ENCODE peak calls at places on chromosomes 13 and 19, in five cellular contexts. E is K562, U is H1, M is GM12878, I is HepG2. C is an unnamed sample.

GRCh38 chr19:56476671-56477428 is at the start of gene ZNF667:
- DNase-seq in U (no peak), M (no peak), I (no peak), E (no peak), C (no peak)

GRCh38 chr19:52507266-52507665 is 20.2 kb upstream of the ZNF808 start:
- DNase-seq in I (no peak), M (no peak), U (no peak), E (no peak), C (no peak)

GRCh38 chr19:38812841-38813320 is at the start of gene LGALS4:
- DNase-seq in M (no peak), E (no peak), U (no peak), I (no peak), C (no peak)

GRCh38 chr13:101035119-101035620 is 360.6 kb upstream of the TMTC4 start:
- DNase-seq in E (no peak), U (no peak), I (no peak), M (no peak), C (no peak)

GRCh38 chr19:7670150-7670784 is 1.4 kb downstream of the RETN start:
- DNase-seq in U (no peak), M (no peak), I (no peak), E (no peak), C (no peak)

GRCh38 chr19:28023064-28023463 is 1189.9 kb downstream of the UQCRFS1 start:
- DNase-seq in E (no peak), M (no peak), U (no peak), I (no peak), C (no peak)

GRCh38 chr19:17718988-17719711 is at the start of gene MAP1S:
- DNase-seq in U (peak; percentile 50), E (peak; percentile 78), I (peak; percentile 45), M (no peak), C (peak; percentile 54)

GRCh38 chr19:16377521-16377920 is 52.9 kb downstream of the KLF2 start:
- DNase-seq in E (no peak), U (no peak), I (no peak), M (no peak), C (no peak)

GRCh38 chr19:2436926-2437325 is 9.5 kb upstream of the TIMM13 start:
- DNase-seq in U (no peak), E (no peak), I (no peak), M (no peak), C (no peak)

GRCh38 chr19:7742575-7742974 is 4.8 kb downstream of the CD209 start:
- DNase-seq in U (no peak), I (no peak), E (peak; percentile 36), M (no peak), C (no peak)

GRCh38 chr13:41361501-41361900 is 50.4 kb downstream of the NAA16 start:
- DNase-seq in E (no peak), M (no peak), I (no peak), U (no peak), C (no peak)

GRCh38 chr13:80441968-80442367 is 101.0 kb upstream of the SPRY2 start:
- DNase-seq in E (no peak), I (no peak), U (no peak), M (no peak), C (no peak)

GRCh38 chr19:55447421-55448174 is 4.5 kb upstream of the SHISA7 start:
- DNase-seq in E (peak; percentile 57), U (no peak), M (no peak), I (no peak), C (peak; percentile 88)
- TF ChIP-seq KDM1A in E (no peak), U (peak; percentile 40), M (no peak), I (no peak), C (no peak)

DNA sequence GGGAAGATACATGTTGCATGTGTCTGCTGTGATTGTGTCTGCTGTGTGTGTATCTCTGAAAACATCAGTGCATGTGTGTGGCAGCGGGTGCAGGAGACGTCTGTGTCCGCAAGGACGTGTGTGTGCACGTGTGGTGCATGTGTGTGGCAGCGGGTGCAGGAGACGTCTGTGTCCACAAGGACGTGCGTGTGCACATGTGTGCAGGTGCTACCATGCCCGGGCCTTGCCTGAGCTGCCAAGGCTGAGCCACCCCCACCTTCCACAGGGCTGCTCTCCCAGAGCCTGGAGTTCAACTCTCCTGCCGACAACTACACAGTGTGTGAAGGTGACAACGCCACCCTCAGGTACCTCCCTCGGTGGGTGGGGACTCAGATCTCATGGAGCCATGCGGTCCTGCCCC is 10.4 kb downstream of the IGLON5 start:
- DNase-seq in U (no peak), M (no peak), I (no peak), E (no peak), C (no peak)
- TF ChIP-seq KDM1A in U (no peak), M (no peak), I (no peak), E (no peak), C (no peak)

GRCh38 chr13:75669706-75670105 is 33.6 kb downstream of the LMO7 start:
- DNase-seq in U (no peak), I (no peak), M (no peak), E (no peak), C (no peak)

GRCh38 chr13:75679459-75679858 is 43.3 kb downstream of the LMO7 start:
- DNase-seq in I (peak; percentile 41), M (no peak), U (no peak), E (no peak), C (no peak)

GRCh38 chr13:75670496-75670895 is 34.4 kb downstream of the LMO7 start:
- DNase-seq in U (no peak), E (no peak), M (no peak), I (no peak), C (no peak)

DNA sequence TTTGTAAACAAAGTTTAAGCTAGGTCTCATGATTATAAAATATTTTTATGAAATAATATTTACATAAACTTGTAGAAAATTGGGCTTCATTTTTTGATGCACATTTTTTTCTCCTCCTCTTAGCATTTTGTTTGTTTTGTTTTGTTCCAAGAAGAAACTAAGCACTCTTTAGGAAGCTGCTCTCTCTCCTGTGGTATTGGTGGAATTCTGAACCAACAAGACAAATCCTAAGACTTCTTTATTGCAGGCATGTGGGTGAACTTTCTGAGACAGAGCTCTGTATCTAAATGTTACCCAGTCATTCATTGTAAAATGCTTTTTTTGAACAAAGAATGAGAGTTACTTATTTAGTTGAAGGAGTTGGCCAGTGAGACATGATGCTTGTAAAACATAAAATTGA is 39.3 kb downstream of the LMO7 start:
- DNase-seq in M (no peak), U (no peak), E (no peak), I (no peak), C (no peak)
- TF ChIP-seq KDM1A in M (no peak), U (no peak), E (no peak), I (no peak), C (no peak)

DNA sequence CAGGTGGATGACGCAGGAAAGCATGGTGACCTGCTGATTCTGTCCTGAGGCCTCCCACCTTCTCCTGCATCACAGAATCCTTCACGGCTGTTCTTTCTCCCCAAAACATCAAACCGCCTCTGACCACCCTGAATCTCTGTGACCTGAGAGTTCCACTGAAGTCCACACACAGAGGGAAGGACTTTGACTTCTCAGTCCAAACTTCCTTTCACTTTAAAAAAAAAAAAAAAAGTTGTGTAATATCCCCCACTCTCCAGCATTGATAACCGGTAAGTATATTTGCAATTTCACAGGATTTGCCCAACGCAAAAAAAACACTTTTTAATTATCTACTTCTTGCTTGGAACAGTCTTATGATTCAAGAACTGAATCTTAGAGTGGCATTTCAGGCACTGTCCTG is 259.5 kb upstream of the IRS2 start:
- DNase-seq in M (no peak), I (no peak), E (no peak), U (no peak), C (no peak)
- TF ChIP-seq KDM1A in M (no peak), I (no peak), E (no peak), U (no peak), C (no peak)

DNA sequence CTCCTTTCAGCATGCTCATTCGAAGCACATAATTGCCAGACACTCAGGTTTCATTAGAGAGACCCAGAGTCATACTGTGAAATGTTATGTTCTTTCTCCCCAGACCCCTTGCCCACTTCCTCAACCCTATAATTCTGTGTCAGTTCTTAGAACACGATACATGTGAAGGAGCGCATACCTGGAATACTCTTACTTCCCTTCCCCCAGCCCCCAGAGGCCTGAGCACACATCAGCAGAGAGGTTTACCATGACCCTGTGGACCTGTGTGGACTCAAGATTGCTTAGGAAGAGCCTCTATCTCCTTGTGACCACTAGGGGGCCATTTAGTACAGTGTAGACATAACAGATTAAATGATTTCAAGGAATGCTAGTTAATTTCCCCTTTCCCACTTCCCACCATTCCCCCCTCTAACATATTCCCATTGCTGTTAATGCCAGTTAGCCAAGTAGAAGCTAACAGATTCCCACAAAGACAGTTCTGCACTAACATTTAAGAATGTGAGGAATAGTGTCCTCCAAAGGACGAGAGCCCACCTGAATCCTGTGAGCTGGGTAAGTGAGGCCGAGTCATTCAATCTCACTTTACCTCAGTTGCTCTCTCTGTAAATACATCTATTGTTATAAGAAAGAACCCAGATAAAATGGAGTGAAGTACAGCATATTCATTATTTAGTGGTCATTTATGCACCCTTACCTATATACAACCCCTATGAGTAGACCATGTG is 154.2 kb upstream of the MAB21L1 start:
- DNase-seq in M (no peak), E (peak; percentile 12), I (peak; percentile 52), U (no peak), C (peak; percentile 15)
- TF ChIP-seq KDM1A in M (no peak), E (no peak), I (no peak), U (no peak), C (no peak)

GRCh38 chr19:58154287-58154678 is 3.7 kb upstream of the ZNF329 start:
- DNase-seq in E (no peak), M (no peak), U (no peak), I (peak; percentile 38), C (no peak)
- TF ChIP-seq KDM1A in E (no peak), M (no peak), U (no peak), I (no peak), C (no peak)

DNA sequence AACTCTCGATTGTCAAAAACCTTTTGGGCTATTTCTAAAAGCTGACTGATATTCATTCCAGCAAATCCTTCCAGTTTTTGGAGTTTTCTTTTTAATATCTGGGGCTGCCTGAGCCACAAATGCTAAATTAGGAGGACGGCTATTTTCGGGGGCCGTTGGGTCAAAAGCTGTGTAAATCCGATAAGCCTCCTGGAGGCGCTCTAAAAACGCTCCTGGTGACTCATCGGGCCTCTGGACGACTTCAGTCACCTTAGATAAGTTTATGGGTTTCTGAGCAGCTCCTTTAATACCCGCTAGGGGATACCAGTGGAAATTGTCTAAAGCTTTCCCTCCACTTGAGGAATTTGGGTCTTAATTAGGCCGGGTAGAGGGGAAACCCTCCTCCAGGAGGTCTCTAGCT is 66.4 kb downstream of the ZNF730 start:
- DNase-seq in M (no peak), I (no peak), U (no peak), E (peak; percentile 30), C (no peak)
- TF ChIP-seq KDM1A in M (no peak), I (no peak), U (no peak), E (no peak), C (no peak)

C was measured in A549.